ENCODE peak calls at places on chromosomes 5 and 9, in five cellular contexts. G is stimulated activated CD4-positive, alpha-beta T cell treated with anti-CD3 and anti-CD28 coated beads, Interleukin-2, amount 100 ng/mL, for 48 hours; U is neural crest cell; N is adipocyte; V is aorta. L is an unnamed sample.

GRCh38 chr5:98248949-98249348 is 524.5 kb upstream of the RGMB start:
- DNase-seq in G (no peak), U (no peak), N (peak), V (no peak), L (no peak)

GRCh38 chr9:134174073-134174449 is 9.7 kb upstream of the RNU6ATAC start:
- DNase-seq in G (no peak), U (no peak), N (no peak), V (peak), L (no peak)

GRCh38 chr5:102222772-102223171 is 73.3 kb downstream of the SLCO4C1 start:
- DNase-seq in G (no peak), U (no peak), N (no peak), V (no peak), L (no peak)

GRCh38 chr5:137938358-137939138 is 49.3 kb downstream of the PKD2L2 start:
- DNase-seq in G (no peak), U (no peak), N (no peak), V (no peak), L (no peak)

GRCh38 chr5:178378527-178379484 is 146.2 kb upstream of the PHYKPL start:
- DNase-seq in G (no peak), U (no peak), N (no peak), V (no peak), L (no peak)

GRCh38 chr9:110978516-110978915 is 59.8 kb downstream of the LPAR1 start:
- DNase-seq in G (no peak), U (no peak), N (no peak), V (no peak), L (no peak)

GRCh38 chr9:37914701-37915358 is 10.9 kb upstream of the SLC25A51 start:
- DNase-seq in G (no peak), U (no peak), N (no peak), V (no peak), L (no peak)

GRCh38 chr5:65017636-65018035 is 248.9 kb downstream of the CWC27 start:
- DNase-seq in G (no peak), U (no peak), N (peak), V (no peak), L (no peak)

GRCh38 chr5:1809416-1810035 is 8.3 kb downstream of the NDUFS6 start:
- DNase-seq in G (no peak), U (no peak), N (no peak), V (no peak), L (no peak)

GRCh38 chr5:132261881-132262845 is 4.7 kb downstream of the PDLIM4 start:
- DNase-seq in G (no peak), U (no peak), N (no peak), V (no peak), L (no peak)

GRCh38 chr5:30113542-30113941 is 1079.9 kb upstream of the CDH6 start:
- DNase-seq in G (no peak), U (no peak), N (no peak), V (no peak), L (no peak)

GRCh38 chr5:146425023-146425422 is 22.1 kb upstream of the TCERG1 start:
- DNase-seq in G (no peak), U (no peak), N (no peak), V (no peak), L (no peak)

GRCh38 chr5:179129607-179130071 is 69.5 kb downstream of the ZNF354C start:
- DNase-seq in G (no peak), U (no peak), N (no peak), V (no peak), L (no peak)

GRCh38 chr9:114080773-114081440 is 2.8 kb upstream of the AMBP start:
- DNase-seq in G (no peak), U (no peak), N (no peak), V (no peak), L (no peak)

GRCh38 chr9:128249914-128250838 is 25.6 kb downstream of the GOLGA2 start:
- DNase-seq in G (peak), U (peak), N (peak), V (peak), L (peak)

GRCh38 chr9:13412323-13412722 is 132.8 kb upstream of the MPDZ start:
- DNase-seq in G (no peak), U (no peak), N (peak), V (no peak), L (no peak)

GRCh38 chr5:164958688-164959087 is 1453.3 kb downstream of the MAT2B start:
- DNase-seq in G (no peak), U (no peak), N (no peak), V (no peak), L (no peak)

GRCh38 chr5:142827934-142828576 is 57.9 kb downstream of the ARHGAP26 start:
- DNase-seq in G (no peak), U (no peak), N (no peak), V (no peak), L (no peak)

GRCh38 chr9:116337015-116337414 is 183.4 kb downstream of the PAPPA start:
- DNase-seq in G (no peak), U (no peak), N (peak), V (no peak), L (no peak)

GRCh38 chr5:66197764-66198405 is 53.8 kb downstream of the SREK1 start:
- DNase-seq in G (no peak), U (no peak), N (no peak), V (no peak), L (no peak)

GRCh38 chr5:9715891-9716335 is 85.8 kb upstream of the TAS2R1 start:
- DNase-seq in G (no peak), U (no peak), N (peak), V (no peak), L (no peak)

GRCh38 chr9:16003785-16004184 is 450.9 kb downstream of the CCDC171 start:
- DNase-seq in G (no peak), U (no peak), N (no peak), V (no peak), L (no peak)

GRCh38 chr5:112697301-112697700 is 40.4 kb upstream of the APC start:
- DNase-seq in G (no peak), U (no peak), N (peak), V (no peak), L (no peak)

GRCh38 chr5:139137703-139138102 is 60.5 kb downstream of the SIL1 start:
- DNase-seq in G (no peak), U (no peak), N (peak), V (no peak), L (no peak)

GRCh38 chr5:139848508-139849100 is 53.0 kb downstream of the PSD2 start:
- DNase-seq in G (no peak), U (peak), N (no peak), V (peak), L (peak)

GRCh38 chr5:39117401-39117800 is 43.2 kb upstream of the RICTOR start:
- DNase-seq in G (no peak), U (no peak), N (no peak), V (no peak), L (no peak)

GRCh38 chr9:121744002-121744686 is 92.7 kb downstream of the DAB2IP start:
- DNase-seq in G (peak), U (no peak), N (peak), V (no peak), L (no peak)

GRCh38 chr5:124154714-124155113 is 591.7 kb downstream of the ZNF608 start:
- DNase-seq in G (no peak), U (no peak), N (peak), V (no peak), L (no peak)

GRCh38 chr9:129440394-129441186 is 180.3 kb downstream of the C9orf50 start:
- DNase-seq in G (no peak), U (no peak), N (no peak), V (no peak), L (no peak)

GRCh38 chr9:95003694-95004451 is 277.4 kb downstream of the AOPEP start:
- DNase-seq in G (no peak), U (no peak), N (peak), V (peak), L (no peak)

GRCh38 chr5:175710361-175710760 is 52.5 kb downstream of the HRH2 start:
- DNase-seq in G (no peak), U (no peak), N (no peak), V (peak), L (no peak)

GRCh38 chr9:95045751-95046150 is 271.8 kb downstream of the FANCC start:
- DNase-seq in G (no peak), U (no peak), N (no peak), V (no peak), L (no peak)